ENCODE peak calls at places on chromosomes 1 and 21, in six cellular contexts. One of them, this sample, is unnamed.

GRCh38 chr1:8039065-8039464 is 13.0 kb upstream of the ERRFI1 start:
- DNase-seq in neuronal stem cell: no peak
- DNase-seq in mesenchymal stem cell: no peak
- DNase-seq in mesendoderm: no peak
- DNase-seq in IMR-90: no peak
- DNase-seq in H9: no peak
- DNase-seq in this sample: no peak

GRCh38 chr1:8077120-8077573 is 51.0 kb upstream of the ERRFI1 start:
- DNase-seq in neuronal stem cell: no peak
- DNase-seq in mesenchymal stem cell: peak
- DNase-seq in mesendoderm: peak
- DNase-seq in IMR-90: peak
- DNase-seq in H9: peak
- DNase-seq in this sample: peak

GRCh38 chr1:53343831-53344668 is 16.2 kb upstream of the LRP8 start:
- DNase-seq in neuronal stem cell: no peak
- DNase-seq in mesenchymal stem cell: no peak
- DNase-seq in mesendoderm: peak
- DNase-seq in IMR-90: peak
- DNase-seq in H9: peak
- DNase-seq in this sample: peak

GRCh38 chr1:209104646-209105045 is 478.9 kb upstream of the CAMK1G start:
- DNase-seq in neuronal stem cell: no peak
- DNase-seq in mesenchymal stem cell: no peak
- DNase-seq in mesendoderm: no peak
- DNase-seq in IMR-90: no peak
- DNase-seq in H9: no peak
- DNase-seq in this sample: no peak

GRCh38 chr1:205774277-205775014 is 836 bp downstream of the RAB29 start:
- DNase-seq in neuronal stem cell: no peak
- DNase-seq in mesenchymal stem cell: peak
- DNase-seq in mesendoderm: peak
- DNase-seq in IMR-90: no peak
- DNase-seq in H9: peak
- DNase-seq in this sample: peak

GRCh38 chr1:66920543-66920942 is 4.1 kb downstream of the DNAI4 start:
- DNase-seq in neuronal stem cell: no peak
- DNase-seq in mesenchymal stem cell: no peak
- DNase-seq in mesendoderm: no peak
- DNase-seq in IMR-90: no peak
- DNase-seq in H9: no peak
- DNase-seq in this sample: no peak

GRCh38 chr1:162381383-162381782 is at the start of gene C1orf226:
- DNase-seq in neuronal stem cell: no peak
- DNase-seq in mesenchymal stem cell: no peak
- DNase-seq in mesendoderm: no peak
- DNase-seq in IMR-90: no peak
- DNase-seq in H9: no peak
- DNase-seq in this sample: peak

GRCh38 chr1:53210352-53210751 is 10.1 kb downstream of the CZIB start:
- DNase-seq in neuronal stem cell: no peak
- DNase-seq in mesenchymal stem cell: no peak
- DNase-seq in mesendoderm: no peak
- DNase-seq in IMR-90: no peak
- DNase-seq in H9: no peak
- DNase-seq in this sample: no peak

GRCh38 chr21:43598416-43599120 is 60.7 kb downstream of the HSF2BP start:
- DNase-seq in neuronal stem cell: no peak
- DNase-seq in mesenchymal stem cell: peak
- DNase-seq in mesendoderm: peak
- DNase-seq in IMR-90: peak
- DNase-seq in H9: no peak
- DNase-seq in this sample: peak

GRCh38 chr1:31127266-31127665 is 61.7 kb upstream of the PUM1 start:
- DNase-seq in neuronal stem cell: no peak
- DNase-seq in mesenchymal stem cell: peak
- DNase-seq in mesendoderm: no peak
- DNase-seq in IMR-90: peak
- DNase-seq in H9: no peak
- DNase-seq in this sample: no peak

GRCh38 chr1:9651565-9652378 is at the start of gene PIK3CD:
- DNase-seq in neuronal stem cell: peak
- DNase-seq in mesenchymal stem cell: peak
- DNase-seq in mesendoderm: peak
- DNase-seq in IMR-90: peak
- DNase-seq in H9: peak
- DNase-seq in this sample: no peak

GRCh38 chr1:185759061-185759460 is 24.9 kb downstream of the HMCN1 start:
- DNase-seq in neuronal stem cell: no peak
- DNase-seq in mesenchymal stem cell: no peak
- DNase-seq in mesendoderm: no peak
- DNase-seq in IMR-90: peak
- DNase-seq in H9: no peak
- DNase-seq in this sample: no peak

GRCh38 chr1:175839678-175840669 is 96.6 kb upstream of the TNR start:
- DNase-seq in neuronal stem cell: no peak
- DNase-seq in mesenchymal stem cell: peak
- DNase-seq in mesendoderm: no peak
- DNase-seq in IMR-90: no peak
- DNase-seq in H9: no peak
- DNase-seq in this sample: no peak

GRCh38 chr1:20698195-20698910 is 19.5 kb downstream of the KIF17 start:
- DNase-seq in neuronal stem cell: no peak
- DNase-seq in mesenchymal stem cell: peak
- DNase-seq in mesendoderm: peak
- DNase-seq in IMR-90: peak
- DNase-seq in H9: no peak
- DNase-seq in this sample: peak

GRCh38 chr21:42609806-42610205 is 43.6 kb upstream of the PDE9A start:
- DNase-seq in neuronal stem cell: no peak
- DNase-seq in mesenchymal stem cell: no peak
- DNase-seq in mesendoderm: no peak
- DNase-seq in IMR-90: no peak
- DNase-seq in H9: no peak
- DNase-seq in this sample: no peak

GRCh38 chr1:198903203-198903602 is 264.4 kb downstream of the PTPRC start:
- DNase-seq in neuronal stem cell: peak
- DNase-seq in mesenchymal stem cell: no peak
- DNase-seq in mesendoderm: peak
- DNase-seq in IMR-90: no peak
- DNase-seq in H9: peak
- DNase-seq in this sample: no peak

GRCh38 chr1:174964261-174964984 is 35.3 kb upstream of the CACYBP start:
- DNase-seq in neuronal stem cell: no peak
- DNase-seq in mesenchymal stem cell: peak
- DNase-seq in mesendoderm: no peak
- DNase-seq in IMR-90: no peak
- DNase-seq in H9: no peak
- DNase-seq in this sample: peak

GRCh38 chr21:36145259-36145658 is 10.4 kb downstream of the CBR3 start:
- DNase-seq in neuronal stem cell: no peak
- DNase-seq in mesenchymal stem cell: no peak
- DNase-seq in mesendoderm: no peak
- DNase-seq in IMR-90: no peak
- DNase-seq in H9: no peak
- DNase-seq in this sample: no peak

GRCh38 chr1:88079036-88079435 is 605.0 kb upstream of the PKN2 start:
- DNase-seq in neuronal stem cell: peak
- DNase-seq in mesenchymal stem cell: peak
- DNase-seq in mesendoderm: peak
- DNase-seq in IMR-90: peak
- DNase-seq in H9: peak
- DNase-seq in this sample: peak

GRCh38 chr1:67280696-67281095 is 27.0 kb upstream of the IL12RB2 start:
- DNase-seq in neuronal stem cell: no peak
- DNase-seq in mesenchymal stem cell: no peak
- DNase-seq in mesendoderm: no peak
- DNase-seq in IMR-90: no peak
- DNase-seq in H9: no peak
- DNase-seq in this sample: no peak

DNA sequence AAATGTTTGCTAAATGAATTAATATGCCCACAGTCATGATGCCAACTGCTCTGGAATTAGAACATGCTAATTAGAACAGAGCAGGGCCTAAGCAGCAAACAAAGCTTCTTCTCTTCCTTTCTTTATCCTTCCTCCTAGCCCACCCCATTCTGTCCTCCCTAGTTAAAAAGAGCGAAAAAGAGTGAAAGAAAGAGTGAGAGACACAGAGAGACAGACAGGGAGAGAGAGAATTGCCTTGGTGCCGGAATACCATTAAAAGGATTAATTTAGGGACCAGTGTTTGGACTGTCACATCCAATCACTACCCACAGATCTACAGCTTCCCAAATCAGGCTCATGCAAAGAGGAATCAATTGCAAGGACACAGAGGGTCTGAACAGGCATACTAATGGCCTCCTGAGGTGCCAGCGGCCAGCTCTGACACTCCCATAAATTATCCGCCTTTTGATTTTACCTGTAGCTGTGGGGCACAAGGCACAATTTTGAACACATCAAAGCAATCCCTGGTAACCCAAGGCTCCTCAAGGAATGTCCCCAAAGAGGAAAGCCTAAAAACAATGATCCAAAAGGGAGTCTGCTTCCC is 6.9 kb downstream of the ERI3 start:
- DNase-seq in neuronal stem cell: no peak
- DNase-seq in mesenchymal stem cell: no peak
- DNase-seq in mesendoderm: no peak
- DNase-seq in IMR-90: no peak
- DNase-seq in H9: no peak
- DNase-seq in this sample: no peak
- H3K4ac ChIP-seq in neuronal stem cell: no peak
- H3K4ac ChIP-seq in mesenchymal stem cell: no peak
- H3K4ac ChIP-seq in mesendoderm: no peak
- H3K4ac ChIP-seq in IMR-90: no peak
- H3K4ac ChIP-seq in H9: no peak
- H3K4ac ChIP-seq in this sample: no peak

DNA sequence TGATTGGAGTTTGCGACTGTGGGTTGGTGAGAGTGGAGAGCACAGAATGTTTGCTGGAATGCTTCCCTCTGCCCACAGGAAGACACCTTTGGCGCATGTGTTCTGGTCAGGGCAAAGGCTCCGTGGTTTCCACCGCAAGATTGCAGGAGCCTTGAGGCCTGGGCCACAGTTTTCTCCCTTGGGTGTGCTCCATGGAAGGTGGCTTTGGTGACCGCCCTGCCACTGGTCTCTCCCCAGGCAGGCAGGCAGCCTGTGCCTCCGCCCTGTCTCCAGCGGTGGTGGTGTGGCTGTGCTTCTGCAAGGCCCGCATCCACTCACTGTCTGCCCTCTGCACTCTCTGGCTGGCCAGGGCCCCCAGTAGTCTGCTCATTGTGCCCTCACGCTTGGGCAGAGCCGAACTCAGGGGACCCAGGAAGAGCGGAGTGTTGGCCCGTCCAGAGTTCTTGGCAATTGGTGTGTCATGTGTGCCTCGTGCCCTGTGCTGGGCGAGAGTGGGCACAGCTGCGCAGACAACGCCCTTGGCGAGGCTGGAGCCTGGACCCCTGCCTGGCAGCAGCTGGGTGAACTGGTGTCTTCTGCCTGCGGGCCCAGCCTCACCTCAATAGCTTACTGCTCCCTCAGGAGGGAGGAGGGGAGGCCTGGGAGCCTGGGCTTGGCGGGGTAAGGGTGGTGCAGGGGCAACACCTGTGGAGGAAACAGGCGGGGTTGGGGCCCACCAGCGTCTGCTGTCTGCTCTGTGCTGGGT is 2.0 kb downstream of the GUK1 start:
- DNase-seq in neuronal stem cell: no peak
- DNase-seq in mesenchymal stem cell: peak
- DNase-seq in mesendoderm: no peak
- DNase-seq in IMR-90: peak
- DNase-seq in H9: no peak
- DNase-seq in this sample: no peak
- H3K9ac ChIP-seq in neuronal stem cell: no peak
- H3K9ac ChIP-seq in mesenchymal stem cell: peak
- H3K9ac ChIP-seq in mesendoderm: no peak
- H3K9ac ChIP-seq in IMR-90: peak
- H3K9ac ChIP-seq in H9: no peak
- H3K9ac ChIP-seq in this sample: no peak

GRCh38 chr1:46302091-46303037 is 1.1 kb downstream of the LRRC41 start:
- DNase-seq in neuronal stem cell: peak
- DNase-seq in mesenchymal stem cell: peak
- DNase-seq in mesendoderm: peak
- DNase-seq in IMR-90: peak
- DNase-seq in H9: peak
- DNase-seq in this sample: peak

GRCh38 chr1:46303038-46303871 is at the start of the genes LRRC41 and UQCRH:
- DNase-seq in neuronal stem cell: peak
- DNase-seq in mesenchymal stem cell: peak
- DNase-seq in mesendoderm: peak
- DNase-seq in IMR-90: peak
- DNase-seq in H9: peak
- DNase-seq in this sample: peak

GRCh38 chr1:46301406-46302090 is 1.9 kb downstream of the LRRC41 start:
- DNase-seq in neuronal stem cell: peak
- DNase-seq in mesenchymal stem cell: peak
- DNase-seq in mesendoderm: peak
- DNase-seq in IMR-90: peak
- DNase-seq in H9: peak
- DNase-seq in this sample: peak

GRCh38 chr1:46298387-46298786 is 5.0 kb downstream of the LRRC41 start:
- DNase-seq in neuronal stem cell: no peak
- DNase-seq in mesenchymal stem cell: peak
- DNase-seq in mesendoderm: peak
- DNase-seq in IMR-90: no peak
- DNase-seq in H9: no peak
- DNase-seq in this sample: no peak

DNA sequence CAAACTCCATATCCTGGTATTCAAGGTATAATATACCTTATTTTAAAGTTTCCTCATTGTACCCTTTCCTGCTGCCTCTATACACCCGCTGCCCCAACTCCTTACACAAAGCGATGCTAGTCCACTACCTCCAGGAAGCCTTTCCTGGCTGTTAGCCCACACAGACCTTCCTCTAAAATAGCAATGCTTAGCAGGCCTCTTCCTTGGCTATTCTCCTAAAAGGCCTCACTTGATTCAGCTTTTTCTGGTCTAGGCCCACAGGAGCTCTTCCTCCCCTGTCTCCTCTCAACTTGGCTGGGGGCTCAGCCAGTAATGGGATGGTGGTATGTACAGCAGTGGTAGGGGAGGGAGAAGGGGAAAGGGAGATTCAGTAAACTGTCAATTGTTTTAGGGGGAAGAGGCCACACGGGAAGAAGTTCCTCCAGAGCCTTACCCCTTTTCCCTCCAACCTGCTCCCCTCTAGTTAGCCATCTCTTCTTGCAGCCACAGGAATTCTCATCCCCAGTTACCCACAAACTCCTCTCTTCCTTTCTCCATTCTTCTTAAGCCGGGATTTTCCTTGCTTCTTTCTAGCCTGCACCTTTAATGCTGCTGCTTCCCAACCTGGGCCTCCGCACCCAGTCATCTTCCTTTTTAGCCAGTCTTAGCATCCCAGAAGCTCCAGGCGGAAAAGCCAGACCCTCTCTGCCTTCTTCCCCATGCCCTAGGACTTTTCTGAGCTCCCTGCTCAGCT is 2.6 kb downstream of the LRRC41 start:
- DNase-seq in neuronal stem cell: no peak
- DNase-seq in mesenchymal stem cell: peak
- DNase-seq in mesendoderm: no peak
- DNase-seq in IMR-90: peak
- DNase-seq in H9: no peak
- DNase-seq in this sample: no peak
- H3K4ac ChIP-seq in neuronal stem cell: no peak
- H3K4ac ChIP-seq in mesenchymal stem cell: no peak
- H3K4ac ChIP-seq in mesendoderm: peak
- H3K4ac ChIP-seq in IMR-90: peak
- H3K4ac ChIP-seq in H9: no peak
- H3K4ac ChIP-seq in this sample: peak

GRCh38 chr1:220595179-220595578 is 67.2 kb downstream of the MARK1 start:
- DNase-seq in neuronal stem cell: no peak
- DNase-seq in mesenchymal stem cell: no peak
- DNase-seq in mesendoderm: no peak
- DNase-seq in IMR-90: no peak
- DNase-seq in H9: no peak
- DNase-seq in this sample: peak
- H3K9ac ChIP-seq in neuronal stem cell: no peak
- H3K9ac ChIP-seq in mesenchymal stem cell: no peak
- H3K9ac ChIP-seq in mesendoderm: no peak
- H3K9ac ChIP-seq in IMR-90: no peak
- H3K9ac ChIP-seq in H9: no peak
- H3K9ac ChIP-seq in this sample: no peak